ENCODE peak calls at places on chromosomes 16 and 17, in eight cellular contexts. One of them, this sample, is unnamed.

GRCh38 chr17:75289832-75290337 is 652 bp upstream of the SLC25A19 start:
- DNase-seq in left lung: no peak
- DNase-seq in esophagus squamous epithelium: no peak
- DNase-seq in HFFc6: peak
- DNase-seq in tibial nerve: peak
- DNase-seq in choroid plexus epithelial cell: peak
- DNase-seq in RWPE1: peak
- DNase-seq in nephron progenitor cell: no peak
- DNase-seq in this sample: peak

GRCh38 chr16:9160551-9160911 is 69.1 kb downstream of the HAPSTR1 start:
- DNase-seq in RWPE1: no peak
- DNase-seq in esophagus squamous epithelium: no peak
- DNase-seq in choroid plexus epithelial cell: no peak
- DNase-seq in nephron progenitor cell: no peak
- DNase-seq in left lung: no peak
- DNase-seq in HFFc6: no peak
- DNase-seq in tibial nerve: no peak
- DNase-seq in this sample: no peak

GRCh38 chr17:78358538-78359215 is 1.2 kb downstream of the SOCS3 start:
- DNase-seq in nephron progenitor cell: peak
- DNase-seq in left lung: no peak
- DNase-seq in tibial nerve: no peak
- DNase-seq in HFFc6: peak
- DNase-seq in choroid plexus epithelial cell: peak
- DNase-seq in esophagus squamous epithelium: no peak
- DNase-seq in RWPE1: no peak
- DNase-seq in this sample: no peak

GRCh38 chr17:70288540-70289290 is 119.4 kb downstream of the KCNJ2 start:
- DNase-seq in RWPE1: no peak
- DNase-seq in tibial nerve: no peak
- DNase-seq in esophagus squamous epithelium: no peak
- DNase-seq in choroid plexus epithelial cell: peak
- DNase-seq in left lung: no peak
- DNase-seq in HFFc6: no peak
- DNase-seq in nephron progenitor cell: no peak
- DNase-seq in this sample: peak

GRCh38 chr17:12680407-12680897 is 14.8 kb downstream of the MYOCD start:
- DNase-seq in HFFc6: no peak
- DNase-seq in nephron progenitor cell: no peak
- DNase-seq in esophagus squamous epithelium: no peak
- DNase-seq in choroid plexus epithelial cell: no peak
- DNase-seq in left lung: no peak
- DNase-seq in tibial nerve: no peak
- DNase-seq in RWPE1: no peak
- DNase-seq in this sample: no peak

GRCh38 chr16:4217246-4218131 is 24.4 kb downstream of the SRL start:
- DNase-seq in esophagus squamous epithelium: no peak
- DNase-seq in nephron progenitor cell: no peak
- DNase-seq in choroid plexus epithelial cell: peak
- DNase-seq in left lung: no peak
- DNase-seq in RWPE1: no peak
- DNase-seq in tibial nerve: no peak
- DNase-seq in HFFc6: no peak
- DNase-seq in this sample: no peak

GRCh38 chr17:29158515-29159275 is 21.5 kb downstream of the MYO18A start:
- DNase-seq in HFFc6: peak
- DNase-seq in choroid plexus epithelial cell: peak
- DNase-seq in esophagus squamous epithelium: no peak
- DNase-seq in RWPE1: no peak
- DNase-seq in tibial nerve: no peak
- DNase-seq in left lung: peak
- DNase-seq in nephron progenitor cell: no peak
- DNase-seq in this sample: no peak

GRCh38 chr16:47058295-47059086 is 85.0 kb upstream of the DNAJA2 start:
- DNase-seq in left lung: no peak
- DNase-seq in RWPE1: no peak
- DNase-seq in nephron progenitor cell: no peak
- DNase-seq in tibial nerve: no peak
- DNase-seq in HFFc6: no peak
- DNase-seq in choroid plexus epithelial cell: peak
- DNase-seq in esophagus squamous epithelium: no peak
- DNase-seq in this sample: peak

GRCh38 chr16:13633381-13633861 is 286.5 kb upstream of the ERCC4 start:
- DNase-seq in choroid plexus epithelial cell: no peak
- DNase-seq in HFFc6: no peak
- DNase-seq in nephron progenitor cell: no peak
- DNase-seq in RWPE1: no peak
- DNase-seq in esophagus squamous epithelium: no peak
- DNase-seq in left lung: no peak
- DNase-seq in tibial nerve: no peak
- DNase-seq in this sample: no peak

GRCh38 chr16:55668337-55669281 is 12.8 kb downstream of the SLC6A2 start:
- DNase-seq in HFFc6: peak
- DNase-seq in tibial nerve: no peak
- DNase-seq in RWPE1: peak
- DNase-seq in left lung: no peak
- DNase-seq in choroid plexus epithelial cell: no peak
- DNase-seq in nephron progenitor cell: no peak
- DNase-seq in esophagus squamous epithelium: no peak
- DNase-seq in this sample: peak

GRCh38 chr17:17659340-17659739 is 21.9 kb upstream of the RAI1 start:
- DNase-seq in nephron progenitor cell: no peak
- DNase-seq in tibial nerve: no peak
- DNase-seq in HFFc6: no peak
- DNase-seq in RWPE1: no peak
- DNase-seq in esophagus squamous epithelium: no peak
- DNase-seq in choroid plexus epithelial cell: no peak
- DNase-seq in left lung: no peak
- DNase-seq in this sample: no peak

GRCh38 chr17:80331820-80332219 is 71.2 kb downstream of the RNF213 start:
- DNase-seq in esophagus squamous epithelium: no peak
- DNase-seq in tibial nerve: no peak
- DNase-seq in choroid plexus epithelial cell: no peak
- DNase-seq in left lung: peak
- DNase-seq in RWPE1: no peak
- DNase-seq in nephron progenitor cell: no peak
- DNase-seq in HFFc6: no peak
- DNase-seq in this sample: no peak

GRCh38 chr16:82801361-82801760 is 174.6 kb downstream of the CDH13 start:
- DNase-seq in nephron progenitor cell: no peak
- DNase-seq in choroid plexus epithelial cell: peak
- DNase-seq in esophagus squamous epithelium: no peak
- DNase-seq in tibial nerve: no peak
- DNase-seq in left lung: no peak
- DNase-seq in RWPE1: no peak
- DNase-seq in HFFc6: no peak
- DNase-seq in this sample: no peak

GRCh38 chr16:89067677-89068076 is 26.0 kb upstream of the ACSF3 start:
- DNase-seq in choroid plexus epithelial cell: peak
- DNase-seq in RWPE1: no peak
- DNase-seq in nephron progenitor cell: no peak
- DNase-seq in left lung: peak
- DNase-seq in tibial nerve: no peak
- DNase-seq in HFFc6: no peak
- DNase-seq in esophagus squamous epithelium: no peak
- DNase-seq in this sample: peak

GRCh38 chr17:74873874-74874614 is 1.2 kb upstream of the FDXR start:
- DNase-seq in tibial nerve: no peak
- DNase-seq in HFFc6: no peak
- DNase-seq in esophagus squamous epithelium: no peak
- DNase-seq in choroid plexus epithelial cell: no peak
- DNase-seq in left lung: no peak
- DNase-seq in nephron progenitor cell: no peak
- DNase-seq in RWPE1: peak
- DNase-seq in this sample: no peak

GRCh38 chr17:1649116-1649843 is 386 bp downstream of the RILP start:
- DNase-seq in tibial nerve: peak
- DNase-seq in HFFc6: peak
- DNase-seq in nephron progenitor cell: no peak
- DNase-seq in esophagus squamous epithelium: no peak
- DNase-seq in RWPE1: peak
- DNase-seq in choroid plexus epithelial cell: peak
- DNase-seq in left lung: peak
- DNase-seq in this sample: peak

GRCh38 chr17:12406623-12407228 is 259.0 kb upstream of the MYOCD start:
- DNase-seq in HFFc6: peak
- DNase-seq in RWPE1: no peak
- DNase-seq in nephron progenitor cell: no peak
- DNase-seq in left lung: no peak
- DNase-seq in choroid plexus epithelial cell: peak
- DNase-seq in esophagus squamous epithelium: no peak
- DNase-seq in tibial nerve: no peak
- DNase-seq in this sample: no peak

GRCh38 chr16:83928341-83929055 is 24.5 kb upstream of the OSGIN1 start:
- DNase-seq in tibial nerve: no peak
- DNase-seq in esophagus squamous epithelium: no peak
- DNase-seq in HFFc6: peak
- DNase-seq in nephron progenitor cell: no peak
- DNase-seq in choroid plexus epithelial cell: peak
- DNase-seq in left lung: peak
- DNase-seq in RWPE1: peak
- DNase-seq in this sample: peak

GRCh38 chr16:12971216-12971615 is 69.8 kb downstream of the SHISA9 start:
- DNase-seq in HFFc6: peak
- DNase-seq in RWPE1: peak
- DNase-seq in left lung: no peak
- DNase-seq in esophagus squamous epithelium: no peak
- DNase-seq in nephron progenitor cell: no peak
- DNase-seq in choroid plexus epithelial cell: peak
- DNase-seq in tibial nerve: no peak
- DNase-seq in this sample: peak

GRCh38 chr16:1959269-1960039 is at the start of gene NDUFB10:
- DNase-seq in left lung: peak
- DNase-seq in HFFc6: peak
- DNase-seq in tibial nerve: peak
- DNase-seq in esophagus squamous epithelium: peak
- DNase-seq in nephron progenitor cell: peak
- DNase-seq in choroid plexus epithelial cell: peak
- DNase-seq in RWPE1: no peak
- DNase-seq in this sample: peak
- TF ChIP-seq CTCF in left lung: peak
- TF ChIP-seq CTCF in HFFc6: peak
- TF ChIP-seq CTCF in tibial nerve: peak
- TF ChIP-seq CTCF in esophagus squamous epithelium: peak
- TF ChIP-seq CTCF in nephron progenitor cell: peak
- TF ChIP-seq CTCF in choroid plexus epithelial cell: peak
- TF ChIP-seq CTCF in RWPE1: peak
- TF ChIP-seq CTCF in this sample: peak

GRCh38 chr16:73049051-73049910 is 1.4 kb upstream of the ZFHX3 start:
- DNase-seq in left lung: no peak
- DNase-seq in RWPE1: no peak
- DNase-seq in nephron progenitor cell: no peak
- DNase-seq in esophagus squamous epithelium: no peak
- DNase-seq in tibial nerve: no peak
- DNase-seq in HFFc6: no peak
- DNase-seq in choroid plexus epithelial cell: no peak
- DNase-seq in this sample: no peak

GRCh38 chr16:73047221-73047535 is 750 bp downstream of the ZFHX3 start:
- DNase-seq in esophagus squamous epithelium: no peak
- DNase-seq in tibial nerve: no peak
- DNase-seq in left lung: no peak
- DNase-seq in choroid plexus epithelial cell: peak
- DNase-seq in nephron progenitor cell: no peak
- DNase-seq in HFFc6: peak
- DNase-seq in RWPE1: no peak
- DNase-seq in this sample: no peak

GRCh38 chr16:73046484-73047214 is 1.3 kb downstream of the ZFHX3 start:
- DNase-seq in HFFc6: no peak
- DNase-seq in choroid plexus epithelial cell: no peak
- DNase-seq in tibial nerve: no peak
- DNase-seq in left lung: no peak
- DNase-seq in esophagus squamous epithelium: no peak
- DNase-seq in nephron progenitor cell: no peak
- DNase-seq in RWPE1: no peak
- DNase-seq in this sample: no peak

GRCh38 chr16:73048292-73049050 is 543 bp upstream of the ZFHX3 start:
- DNase-seq in choroid plexus epithelial cell: no peak
- DNase-seq in RWPE1: no peak
- DNase-seq in tibial nerve: no peak
- DNase-seq in left lung: no peak
- DNase-seq in esophagus squamous epithelium: no peak
- DNase-seq in nephron progenitor cell: peak
- DNase-seq in HFFc6: peak
- DNase-seq in this sample: no peak

GRCh38 chr16:73047536-73048291 is at the start of gene ZFHX3:
- DNase-seq in RWPE1: no peak
- DNase-seq in esophagus squamous epithelium: no peak
- DNase-seq in left lung: peak
- DNase-seq in choroid plexus epithelial cell: peak
- DNase-seq in nephron progenitor cell: peak
- DNase-seq in HFFc6: peak
- DNase-seq in tibial nerve: peak
- DNase-seq in this sample: peak
- TF ChIP-seq CTCF in RWPE1: peak
- TF ChIP-seq CTCF in esophagus squamous epithelium: no peak
- TF ChIP-seq CTCF in left lung: no peak
- TF ChIP-seq CTCF in choroid plexus epithelial cell: peak
- TF ChIP-seq CTCF in nephron progenitor cell: no peak
- TF ChIP-seq CTCF in HFFc6: no peak
- TF ChIP-seq CTCF in tibial nerve: peak
- TF ChIP-seq CTCF in this sample: peak

DNA sequence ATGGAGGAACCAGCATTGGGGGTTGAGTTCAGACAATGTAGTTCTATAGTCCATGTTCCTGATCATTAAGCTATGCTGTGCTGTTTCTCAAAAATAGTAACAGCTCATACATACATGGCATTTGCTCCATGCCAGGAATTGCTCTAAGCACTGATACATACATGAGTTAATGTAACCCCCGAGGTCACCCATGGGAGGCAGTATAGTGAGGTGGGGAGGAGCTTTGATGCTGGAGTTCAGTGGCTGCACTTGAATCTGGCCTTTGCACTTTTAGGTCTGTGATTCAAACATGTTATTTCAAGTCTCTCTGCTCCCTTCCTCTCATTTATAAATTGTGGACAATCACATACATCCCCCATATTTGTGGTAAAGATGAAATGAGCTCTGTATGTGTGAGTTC is 223.1 kb upstream of the WSB1 start:
- DNase-seq in choroid plexus epithelial cell: no peak
- DNase-seq in RWPE1: no peak
- DNase-seq in left lung: no peak
- DNase-seq in nephron progenitor cell: no peak
- DNase-seq in tibial nerve: no peak
- DNase-seq in HFFc6: no peak
- DNase-seq in esophagus squamous epithelium: no peak
- DNase-seq in this sample: no peak
- TF ChIP-seq CTCF in choroid plexus epithelial cell: no peak
- TF ChIP-seq CTCF in RWPE1: no peak
- TF ChIP-seq CTCF in left lung: no peak
- TF ChIP-seq CTCF in nephron progenitor cell: no peak
- TF ChIP-seq CTCF in tibial nerve: no peak
- TF ChIP-seq CTCF in HFFc6: no peak
- TF ChIP-seq CTCF in esophagus squamous epithelium: no peak
- TF ChIP-seq CTCF in this sample: no peak

DNA sequence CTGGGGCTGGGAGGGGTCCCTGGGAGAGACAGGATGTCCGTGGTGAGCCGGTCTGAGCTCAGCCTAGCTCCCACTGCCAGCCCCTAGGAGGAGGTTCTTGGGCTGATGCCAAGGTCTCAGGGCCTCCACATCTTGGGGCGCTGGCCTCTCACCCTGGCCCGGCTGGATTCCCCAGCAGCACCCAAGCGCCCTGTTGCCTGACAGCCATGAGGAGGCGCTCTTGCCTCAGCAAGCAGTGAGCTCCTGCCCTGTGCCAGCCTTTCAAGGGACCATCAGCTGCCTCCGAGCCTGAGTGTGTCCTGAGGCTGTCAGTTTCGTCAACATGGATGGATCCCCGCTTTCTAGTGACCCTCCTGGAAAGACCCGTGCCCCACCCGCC is 234.9 kb upstream of the CIBAR2 start:
- DNase-seq in choroid plexus epithelial cell: peak
- DNase-seq in tibial nerve: no peak
- DNase-seq in left lung: peak
- DNase-seq in esophagus squamous epithelium: no peak
- DNase-seq in nephron progenitor cell: peak
- DNase-seq in RWPE1: no peak
- DNase-seq in HFFc6: no peak
- DNase-seq in this sample: peak
- TF ChIP-seq CTCF in choroid plexus epithelial cell: peak
- TF ChIP-seq CTCF in tibial nerve: no peak
- TF ChIP-seq CTCF in left lung: no peak
- TF ChIP-seq CTCF in esophagus squamous epithelium: no peak
- TF ChIP-seq CTCF in nephron progenitor cell: peak
- TF ChIP-seq CTCF in RWPE1: no peak
- TF ChIP-seq CTCF in HFFc6: peak
- TF ChIP-seq CTCF in this sample: peak

This sample was measured in MCF 10A.